ENCODE peak calls at places on chromosomes 4 and X, in seven cellular contexts. Y is HCT116; S is OCI-LY7; D is epithelial cell of esophagus; A is vagina; H is H9; G is effector memory CD8-positive, alpha-beta T cell. T is an unnamed sample.

GRCh38 chr4:165464813-165465381 is 86.1 kb downstream of the CPE start:
- DNase-seq in Y (no peak), S (peak), D (peak), A (no peak), H (no peak), G (no peak), T (peak)

GRCh38 chr4:81648576-81649272 is 177.0 kb upstream of the RASGEF1B start:
- DNase-seq in Y (no peak), S (peak), D (no peak), A (no peak), H (no peak), G (peak), T (peak)

GRCh38 chr4:186844059-186844681 is 120.5 kb upstream of the FAT1 start:
- DNase-seq in Y (no peak), S (no peak), D (no peak), A (no peak), H (no peak), G (no peak), T (peak)

GRCh38 chr4:41057456-41057855 is 156.9 kb downstream of the APBB2 start:
- DNase-seq in Y (no peak), S (no peak), D (no peak), A (no peak), H (no peak), G (no peak), T (peak)

GRCh38 chrX:1535241-1536041 is 1.5 kb downstream of the P2RY8 start:
- DNase-seq in Y (no peak), S (peak), D (no peak), A (no peak), H (no peak), G (no peak), T (no peak)

GRCh38 chr4:168560184-168560834 is 63.5 kb downstream of the PALLD start:
- DNase-seq in Y (no peak), S (no peak), D (peak), A (no peak), H (no peak), G (no peak), T (peak)

GRCh38 chrX:13932416-13932815 is 97.3 kb downstream of the GEMIN8 start:
- DNase-seq in Y (no peak), S (no peak), D (no peak), A (no peak), H (no peak), G (no peak), T (no peak)

GRCh38 chr4:138426751-138427150 is 184.6 kb upstream of the SLC7A11 start:
- DNase-seq in Y (no peak), S (no peak), D (no peak), A (no peak), H (no peak), G (no peak), T (no peak)

GRCh38 chr4:150457802-150458201 is 124.1 kb upstream of the MAB21L2 start:
- DNase-seq in Y (no peak), S (no peak), D (no peak), A (no peak), H (no peak), G (no peak), T (no peak)

GRCh38 chr4:17111436-17111835 is 213.0 kb upstream of the LDB2 start:
- DNase-seq in Y (no peak), S (no peak), D (no peak), A (no peak), H (no peak), G (no peak), T (no peak)

GRCh38 chrX:40054793-40055192 is 43.0 kb downstream of the BCOR start:
- DNase-seq in Y (no peak), S (no peak), D (no peak), A (no peak), H (no peak), G (no peak), T (no peak)

GRCh38 chr4:55318541-55319129 is 27.4 kb upstream of the SRD5A3 start:
- DNase-seq in Y (no peak), S (no peak), D (no peak), A (no peak), H (no peak), G (no peak), T (no peak)

GRCh38 chr4:60723796-60724195 is 476.3 kb upstream of the ADGRL3 start:
- DNase-seq in Y (no peak), S (no peak), D (no peak), A (no peak), H (no peak), G (no peak), T (no peak)

GRCh38 chr4:13990596-13991589 is 363.4 kb upstream of the BOD1L1 start:
- DNase-seq in Y (no peak), S (no peak), D (peak), A (no peak), H (no peak), G (no peak), T (peak)

GRCh38 chrX:100895365-100896075 is 21.4 kb upstream of the NOX1 start:
- DNase-seq in Y (peak), S (peak), D (peak), A (no peak), H (peak), G (no peak), T (peak)

GRCh38 chr4:184283659-184284335 is 66.1 kb upstream of the ENPP6 start:
- DNase-seq in Y (no peak), S (peak), D (no peak), A (no peak), H (no peak), G (no peak), T (no peak)

GRCh38 chr4:183797445-183798248 is 107.5 kb upstream of the STOX2 start:
- DNase-seq in Y (no peak), S (no peak), D (peak), A (no peak), H (peak), G (no peak), T (peak)

GRCh38 chr4:76694056-76694455 is 203.9 kb downstream of the SOWAHB start:
- DNase-seq in Y (no peak), S (no peak), D (peak), A (no peak), H (no peak), G (no peak), T (peak)

GRCh38 chr4:113579360-113579759 is 182.2 kb downstream of the CAMK2D start:
- DNase-seq in Y (no peak), S (no peak), D (no peak), A (no peak), H (no peak), G (no peak), T (no peak)

GRCh38 chrX:135345328-135345645 is 36.0 kb downstream of the ETDC start:
- DNase-seq in Y (no peak), S (no peak), D (no peak), A (no peak), H (no peak), G (no peak), T (peak)

T was measured in kidney tubule cell.